ENCODE peak calls at places on chromosomes 13 and 19, in seven cellular contexts. One of them, this sample, is unnamed.
A peak's percentile ranks its signal among the peaks of the same experiment; 100 is the strongest.

GRCh38 chr13:28754698-28755545 is 36.2 kb upstream of the SLC46A3 start:
- DNase-seq in globus pallidus: no peak
- DNase-seq in fibroblast of the aortic adventitia: peak; percentile 15
- DNase-seq in hippocampal formation: no peak
- DNase-seq in fibroblast of the conjunctiva: no peak
- DNase-seq in MV-4-11: peak; percentile 88
- DNase-seq in nucleus accumbens: no peak
- DNase-seq in this sample: no peak

GRCh38 chr19:32519023-32519422 is 62.0 kb upstream of the PDCD5 start:
- DNase-seq in globus pallidus: peak; percentile 0
- DNase-seq in fibroblast of the aortic adventitia: no peak
- DNase-seq in hippocampal formation: no peak
- DNase-seq in fibroblast of the conjunctiva: no peak
- DNase-seq in MV-4-11: peak; percentile 74
- DNase-seq in nucleus accumbens: no peak
- DNase-seq in this sample: no peak

GRCh38 chr13:98189841-98190505 is 12.9 kb upstream of the RNF113B start:
- DNase-seq in globus pallidus: no peak
- DNase-seq in fibroblast of the aortic adventitia: no peak
- DNase-seq in hippocampal formation: no peak
- DNase-seq in fibroblast of the conjunctiva: no peak
- DNase-seq in MV-4-11: peak; percentile 3
- DNase-seq in nucleus accumbens: no peak
- DNase-seq in this sample: no peak

GRCh38 chr13:102128216-102128800 is 273.5 kb downstream of the FGF14 start:
- DNase-seq in globus pallidus: no peak
- DNase-seq in fibroblast of the aortic adventitia: peak; percentile 57
- DNase-seq in hippocampal formation: no peak
- DNase-seq in fibroblast of the conjunctiva: peak; percentile 35
- DNase-seq in MV-4-11: peak; percentile 61
- DNase-seq in nucleus accumbens: no peak
- DNase-seq in this sample: no peak

GRCh38 chr13:35695411-35695810 is 218.9 kb upstream of the MAB21L1 start:
- DNase-seq in globus pallidus: no peak
- DNase-seq in fibroblast of the aortic adventitia: no peak
- DNase-seq in hippocampal formation: no peak
- DNase-seq in fibroblast of the conjunctiva: no peak
- DNase-seq in MV-4-11: no peak
- DNase-seq in nucleus accumbens: no peak
- DNase-seq in this sample: no peak

GRCh38 chr19:58218899-58219298 is 9.8 kb upstream of the ZNF544 start:
- DNase-seq in globus pallidus: no peak
- DNase-seq in fibroblast of the aortic adventitia: no peak
- DNase-seq in hippocampal formation: no peak
- DNase-seq in fibroblast of the conjunctiva: no peak
- DNase-seq in MV-4-11: no peak
- DNase-seq in nucleus accumbens: no peak
- DNase-seq in this sample: no peak

GRCh38 chr19:51365211-51366049 is 758 bp downstream of the ETFB start:
- DNase-seq in globus pallidus: peak; percentile 41
- DNase-seq in fibroblast of the aortic adventitia: peak; percentile 55
- DNase-seq in hippocampal formation: no peak
- DNase-seq in fibroblast of the conjunctiva: no peak
- DNase-seq in MV-4-11: peak; percentile 67
- DNase-seq in nucleus accumbens: no peak
- DNase-seq in this sample: no peak

GRCh38 chr13:79901336-79901735 is 420.4 kb downstream of the NDFIP2 start:
- DNase-seq in globus pallidus: peak; percentile 77
- DNase-seq in fibroblast of the aortic adventitia: no peak
- DNase-seq in hippocampal formation: no peak
- DNase-seq in fibroblast of the conjunctiva: no peak
- DNase-seq in MV-4-11: peak; percentile 82
- DNase-seq in nucleus accumbens: no peak
- DNase-seq in this sample: no peak

GRCh38 chr13:39931505-39931904 is 276.0 kb downstream of the COG6 start:
- DNase-seq in globus pallidus: no peak
- DNase-seq in fibroblast of the aortic adventitia: no peak
- DNase-seq in hippocampal formation: no peak
- DNase-seq in fibroblast of the conjunctiva: no peak
- DNase-seq in MV-4-11: no peak
- DNase-seq in nucleus accumbens: no peak
- DNase-seq in this sample: peak; percentile 22

This sample was measured in NT2/D1.